ENCODE peak calls at places on chromosomes 2 and 18, in nine cellular contexts. E is CD8-positive, alpha-beta memory T cell; A is IMR-90; U is SK-N-SH; Q is tibial nerve; N is uterus; I is sigmoid colon; B is aorta; P is A549. Y is an unnamed sample.

GRCh38 chr2:10137053-10137843 is 14.7 kb downstream of the RRM2 start:
- DNase-seq in E (no peak), A (no peak), U (no peak), Q (no peak), N (no peak), I (peak; percentile 33), B (no peak), P (no peak), Y (peak; percentile 49)

GRCh38 chr2:168194784-168195522 is 52.4 kb downstream of the STK39 start:
- DNase-seq in E (no peak), A (peak; percentile 63), U (peak; percentile 44), Q (no peak), N (no peak), I (no peak), B (no peak), P (no peak), Y (no peak)

GRCh38 chr18:13376298-13376840 is 157.8 kb downstream of the LDLRAD4 start:
- DNase-seq in E (peak; percentile 37), A (no peak), U (no peak), Q (no peak), N (no peak), I (peak; percentile 57), B (no peak), P (no peak), Y (peak; percentile 33)

GRCh38 chr2:86398500-86398899 is 42.7 kb upstream of the KDM3A start:
- DNase-seq in E (no peak), A (no peak), U (no peak), Q (no peak), N (no peak), I (no peak), B (no peak), P (no peak), Y (no peak)

GRCh38 chr2:212381428-212382102 is 157.0 kb downstream of the ERBB4 start:
- DNase-seq in E (no peak), A (no peak), U (no peak), Q (no peak), N (no peak), I (no peak), B (no peak), P (no peak), Y (no peak)

GRCh38 chr2:224565452-224566035 is 19.6 kb downstream of the CUL3 start:
- DNase-seq in E (no peak), A (no peak), U (no peak), Q (no peak), N (no peak), I (no peak), B (no peak), P (no peak), Y (no peak)

GRCh38 chr2:116988303-116988702 is 826.2 kb upstream of the DDX18 start:
- DNase-seq in E (no peak), A (no peak), U (no peak), Q (no peak), N (no peak), I (no peak), B (no peak), P (no peak), Y (no peak)

GRCh38 chr2:172087191-172087779 is 2.0 kb downstream of the DLX1 start:
- DNase-seq in E (no peak), A (no peak), U (no peak), Q (no peak), N (no peak), I (no peak), B (no peak), P (no peak), Y (peak; percentile 81)

GRCh38 chr2:96264656-96265348 is 995 bp downstream of the TMEM127 start:
- DNase-seq in E (peak; percentile 41), A (peak; percentile 29), U (peak; percentile 69), Q (no peak), N (no peak), I (peak; percentile 65), B (peak; percentile 59), P (no peak), Y (peak; percentile 62)

GRCh38 chr2:235216901-235217300 is 265.1 kb downstream of the SH3BP4 start:
- DNase-seq in E (no peak), A (peak; percentile 4), U (no peak), Q (no peak), N (no peak), I (no peak), B (no peak), P (peak; percentile 7), Y (no peak)

GRCh38 chr2:137254081-137254480 is 488.7 kb downstream of the THSD7B start:
- DNase-seq in E (no peak), A (no peak), U (no peak), Q (no peak), N (no peak), I (no peak), B (no peak), P (no peak), Y (no peak)

GRCh38 chr2:163554864-163555263 is 180.9 kb downstream of the FIGN start:
- DNase-seq in E (no peak), A (no peak), U (no peak), Q (no peak), N (no peak), I (no peak), B (no peak), P (no peak), Y (no peak)

GRCh38 chr2:144372484-144373195 is 147.3 kb downstream of the ZEB2 start:
- DNase-seq in E (no peak), A (no peak), U (no peak), Q (no peak), N (no peak), I (peak; percentile 77), B (no peak), P (no peak), Y (no peak)

DNA sequence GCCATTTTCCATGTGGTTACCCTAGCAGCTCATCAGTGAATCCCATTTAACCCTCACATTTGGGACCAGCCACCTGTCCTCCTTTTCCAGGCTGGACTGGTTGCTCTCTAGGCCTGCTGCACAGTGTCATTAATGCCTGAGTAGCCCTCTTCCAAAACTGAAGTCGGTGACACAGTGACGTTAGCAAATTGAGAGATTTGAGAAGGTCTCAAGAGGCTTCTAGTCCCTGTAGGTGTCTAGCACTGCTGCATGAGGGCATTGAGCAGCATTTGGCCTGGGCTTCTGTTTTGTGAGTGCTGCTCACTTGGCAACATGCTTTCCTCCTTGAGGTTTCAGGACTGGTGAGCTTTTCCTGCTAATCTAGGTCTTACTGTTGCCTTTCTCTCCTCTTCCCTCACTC is 36.7 kb downstream of the PKP4 start:
- DNase-seq in E (no peak), A (peak; percentile 10), U (no peak), Q (no peak), N (no peak), I (no peak), B (no peak), P (no peak), Y (no peak)
- H3K4me1 ChIP-seq in E (no peaks in the 10 kb centered on the region), A (peaks cover 6% of the 10 kb centered on the region), U (peaks cover 3% of the 10 kb centered on the region), Q (peaks cover 24% of the 10 kb centered on the region), N (no peaks in the 10 kb centered on the region), I (no peaks in the 10 kb centered on the region), B (no peaks in the 10 kb centered on the region), P (peaks cover 79% of the 10 kb centered on the region), Y (no peaks in the 10 kb centered on the region)

GRCh38 chr2:47039502-47039870 is 115.6 kb downstream of the STPG4 start:
- DNase-seq in E (no peak), A (no peak), U (no peak), Q (no peak), N (no peak), I (no peak), B (no peak), P (no peak), Y (no peak)
- H3K4me1 ChIP-seq in E (no peaks in the 10 kb centered on the region), A (peaks cover 53% of the 10 kb centered on the region), U (peaks cover 84% of the 10 kb centered on the region), Q (peaks cover 81% of the 10 kb centered on the region), N (peaks cover 20% of the 10 kb centered on the region), I (peaks cover 75% of the 10 kb centered on the region), B (peaks cover 4% of the 10 kb centered on the region), P (peaks cover 92% of the 10 kb centered on the region), Y (peaks cover 32% of the 10 kb centered on the region)

GRCh38 chr2:134144651-134145050 is 109.2 kb upstream of the MGAT5 start:
- DNase-seq in E (no peak), A (no peak), U (no peak), Q (no peak), N (no peak), I (no peak), B (no peak), P (no peak), Y (no peak)

GRCh38 chr2:134142341-134142738 is 111.5 kb upstream of the MGAT5 start:
- DNase-seq in E (no peak), A (no peak), U (no peak), Q (no peak), N (no peak), I (no peak), B (no peak), P (no peak), Y (no peak)

GRCh38 chr2:134144081-134144596 is 109.7 kb upstream of the MGAT5 start:
- DNase-seq in E (no peak), A (no peak), U (no peak), Q (no peak), N (no peak), I (no peak), B (no peak), P (no peak), Y (peak; percentile 74)

GRCh38 chr2:134142903-134143302 is 111.0 kb upstream of the MGAT5 start:
- DNase-seq in E (no peak), A (peak; percentile 39), U (no peak), Q (no peak), N (no peak), I (no peak), B (no peak), P (no peak), Y (no peak)

DNA sequence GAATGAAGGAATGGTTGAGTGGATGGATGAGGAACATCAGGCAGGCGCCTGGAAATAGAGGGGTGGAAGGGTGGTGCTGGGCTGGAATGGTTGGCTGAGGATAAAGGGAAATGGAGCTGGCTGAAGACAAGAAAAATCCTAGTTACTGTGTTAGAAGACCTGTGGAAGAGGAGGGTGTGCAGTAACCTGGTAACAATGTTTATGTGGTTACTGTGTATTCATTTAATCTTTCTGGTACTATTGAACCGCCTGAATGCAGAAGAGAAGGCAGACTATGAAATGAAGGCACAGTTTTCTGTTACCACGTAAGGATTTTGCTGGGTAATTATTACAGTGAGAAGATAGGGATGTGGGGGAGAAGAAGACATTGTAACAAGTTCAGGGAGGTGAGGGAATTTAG is 110.3 kb upstream of the MGAT5 start:
- DNase-seq in E (no peak), A (no peak), U (no peak), Q (no peak), N (no peak), I (no peak), B (no peak), P (no peak), Y (no peak)
- H3K4me1 ChIP-seq in E (peaks cover 40% of the 10 kb centered on the region), A (peaks cover 16% of the 10 kb centered on the region), U (peaks cover 33% of the 10 kb centered on the region), Q (peaks cover 71% of the 10 kb centered on the region), N (no peaks in the 10 kb centered on the region), I (peaks cover 9% of the 10 kb centered on the region), B (no peaks in the 10 kb centered on the region), P (peaks cover 20% of the 10 kb centered on the region), Y (peaks cover 6% of the 10 kb centered on the region)

DNA sequence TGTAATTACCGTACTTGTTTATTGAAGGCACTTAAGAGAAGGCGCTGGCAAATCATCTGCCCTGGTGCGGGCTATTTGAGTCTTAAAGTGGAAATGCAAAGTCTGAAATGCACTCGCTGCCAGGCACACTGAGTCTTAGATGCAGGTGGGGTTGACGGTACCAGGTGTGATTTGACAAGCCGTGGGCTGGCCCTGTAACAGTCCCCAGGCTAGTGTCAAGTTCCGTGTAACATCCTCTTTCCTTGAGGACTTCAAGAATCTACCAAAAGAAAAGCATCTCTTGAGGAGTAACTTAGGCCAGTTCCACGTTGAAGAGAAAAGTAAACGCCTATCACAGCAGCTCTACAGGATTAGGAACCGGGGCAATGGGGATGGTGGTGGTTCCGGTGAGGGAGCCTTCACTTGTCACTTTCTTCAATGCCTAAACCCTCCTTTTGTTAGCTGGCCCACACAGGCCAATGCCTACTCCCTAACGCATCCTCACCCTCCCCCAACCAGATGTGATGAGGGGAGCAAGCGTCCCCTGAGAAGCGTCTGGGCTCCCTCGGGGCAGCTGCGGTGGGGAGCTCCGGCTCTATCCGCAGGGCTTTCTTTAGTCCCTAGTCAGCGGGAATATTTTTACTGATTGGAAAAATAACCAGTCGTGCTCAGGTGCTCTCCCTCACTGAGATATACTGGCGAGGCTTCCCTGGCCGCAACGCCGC is 1.5 kb upstream of the UGP2 start:
- DNase-seq in E (no peak), A (no peak), U (peak; percentile 64), Q (no peak), N (no peak), I (no peak), B (no peak), P (no peak), Y (no peak)
- H3K4me1 ChIP-seq in E (peaks cover 36% of the 10 kb centered on the region), A (peaks cover 4% of the 10 kb centered on the region), U (peaks cover 17% of the 10 kb centered on the region), Q (peaks cover 38% of the 10 kb centered on the region), N (no peaks in the 10 kb centered on the region), I (peaks cover 5% of the 10 kb centered on the region), B (peaks cover 4% of the 10 kb centered on the region), P (peaks cover 17% of the 10 kb centered on the region), Y (no peaks in the 10 kb centered on the region)

Y was measured in endodermal cell.